ENCODE peak calls at places on chromosomes 3 and 15, in six cellular contexts. D is ovary, P is IMR-90, Q is GM12892, X is heart left ventricle, R is uterus. A is an unnamed sample.

GRCh38 chr3:125367403-125368230 is 7.5 kb downstream of the ZNF148 start:
- DNase-seq in X (no peak), P (peak; percentile 45), R (no peak), Q (no peak), D (no peak), A (no peak)

GRCh38 chr3:25469609-25470008 is 41.5 kb downstream of the RARB start:
- DNase-seq in R (peak; percentile 68), X (no peak), D (no peak), Q (no peak), P (no peak), A (no peak)

GRCh38 chr3:155418426-155418825 is 124.9 kb upstream of the STRIT1 start:
- DNase-seq in D (no peak), X (no peak), Q (no peak), R (no peak), P (no peak), A (no peak)

GRCh38 chr3:44957986-44958385 is 18.0 kb downstream of the ZDHHC3 start:
- DNase-seq in P (no peak), Q (no peak), D (no peak), R (no peak), X (no peak), A (no peak)

GRCh38 chr3:30042274-30042859 is 564.0 kb upstream of the TGFBR2 start:
- DNase-seq in X (peak; percentile 35), R (peak; percentile 69), D (peak; percentile 30), P (peak; percentile 79), Q (no peak), A (peak; percentile 8)

GRCh38 chr3:113769551-113769950 is 22.7 kb downstream of the ATP6V1A start:
- DNase-seq in R (no peak), X (no peak), Q (no peak), P (peak; percentile 70), D (no peak), A (peak; percentile 34)

GRCh38 chr3:99626415-99626788 is 12.0 kb upstream of the COL8A1 start:
- DNase-seq in R (no peak), D (no peak), Q (no peak), X (no peak), P (no peak), A (no peak)

GRCh38 chr3:14519406-14519805 is 20.7 kb downstream of the GRIP2 start:
- DNase-seq in P (no peak), R (no peak), X (no peak), D (peak; percentile 8), Q (no peak), A (no peak)

GRCh38 chr3:142022381-142022780 is 127.0 kb downstream of the TFDP2 start:
- DNase-seq in Q (no peak), D (no peak), X (no peak), R (no peak), P (no peak), A (no peak)

GRCh38 chr15:71252036-71252898 is 137.0 kb downstream of the THSD4 start:
- DNase-seq in R (peak; percentile 72), X (peak; percentile 46), Q (no peak), D (no peak), P (peak; percentile 56), A (no peak)

GRCh38 chr3:78951546-78951945 is 816.3 kb downstream of the ROBO1 start:
- DNase-seq in D (no peak), P (peak; percentile 84), R (no peak), X (no peak), Q (no peak), A (no peak)

GRCh38 chr3:56042326-56042951 is 425.8 kb downstream of the ERC2 start:
- DNase-seq in Q (no peak), P (peak; percentile 61), D (no peak), X (no peak), R (no peak), A (no peak)

GRCh38 chr15:40470423-40471104 is at the start of gene CHST14:
- DNase-seq in Q (peak; percentile 87), R (peak; percentile 53), P (peak; percentile 43), X (peak; percentile 57), D (peak; percentile 73), A (peak; percentile 76)

GRCh38 chr3:132598181-132598580 is 1.1 kb downstream of the ACKR4 start:
- DNase-seq in X (no peak), R (no peak), P (no peak), D (no peak), Q (no peak), A (no peak)

GRCh38 chr15:84982301-84982920 is 755 bp downstream of the PDE8A start:
- DNase-seq in D (peak; percentile 54), Q (no peak), X (peak; percentile 40), P (peak; percentile 18), R (peak; percentile 38), A (no peak)
- TF ChIP-seq POLR2A in D (no peak), Q (peak; percentile 55), X (no peak), P (no peak), R (no peak), A (no peak)

DNA sequence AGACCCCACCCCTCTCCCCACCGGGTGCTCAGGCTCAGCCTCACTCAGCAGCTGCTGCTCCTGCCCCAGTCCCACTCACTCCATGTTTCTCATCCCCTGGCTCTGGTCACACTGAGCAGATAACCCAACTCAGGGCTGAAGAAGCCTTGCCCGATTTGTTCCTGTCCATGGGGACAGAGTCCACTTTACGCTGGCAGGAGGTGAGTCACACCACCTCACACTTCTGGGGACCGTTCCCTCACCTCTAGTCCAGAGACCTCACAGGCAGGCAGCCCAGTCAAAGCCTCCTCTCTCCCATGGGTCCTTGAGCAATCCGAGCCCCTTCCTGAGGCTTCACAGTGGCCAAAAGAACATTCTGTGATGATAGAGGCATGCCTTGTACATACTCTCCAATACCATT is 1.4 kb downstream of the CIDEC start:
- DNase-seq in Q (no peak), P (no peak), D (no peak), R (no peak), X (no peak), A (no peak)
- TF ChIP-seq POLR2A in Q (no peak), P (no peak), D (no peak), R (no peak), X (no peak), A (no peak)

GRCh38 chr3:50323614-50324199 is 1.2 kb upstream of the HYAL2 start:
- DNase-seq in D (peak; percentile 44), R (peak; percentile 72), P (no peak), X (peak; percentile 89), Q (no peak), A (no peak)
- TF ChIP-seq POLR2A in D (no peak), R (no peak), P (no peak), X (no peak), Q (peak; percentile 26), A (no peak)

GRCh38 chr3:41956574-41956973 is 5.3 kb downstream of the ULK4 start:
- DNase-seq in R (no peak), P (no peak), D (no peak), Q (no peak), X (no peak), A (no peak)

GRCh38 chr3:41966206-41966605 is 4.3 kb upstream of the ULK4 start:
- DNase-seq in P (no peak), X (no peak), D (no peak), R (no peak), Q (no peak), A (no peak)

GRCh38 chr3:41963823-41964222 is 1.9 kb upstream of the ULK4 start:
- DNase-seq in R (no peak), P (no peak), Q (no peak), D (peak; percentile 29), X (no peak), A (no peak)

GRCh38 chr3:41961061-41961749 is 698 bp downstream of the ULK4 start:
- DNase-seq in P (peak; percentile 61), R (peak; percentile 27), D (peak; percentile 43), Q (peak; percentile 14), X (peak; percentile 35), A (peak; percentile 28)

DNA sequence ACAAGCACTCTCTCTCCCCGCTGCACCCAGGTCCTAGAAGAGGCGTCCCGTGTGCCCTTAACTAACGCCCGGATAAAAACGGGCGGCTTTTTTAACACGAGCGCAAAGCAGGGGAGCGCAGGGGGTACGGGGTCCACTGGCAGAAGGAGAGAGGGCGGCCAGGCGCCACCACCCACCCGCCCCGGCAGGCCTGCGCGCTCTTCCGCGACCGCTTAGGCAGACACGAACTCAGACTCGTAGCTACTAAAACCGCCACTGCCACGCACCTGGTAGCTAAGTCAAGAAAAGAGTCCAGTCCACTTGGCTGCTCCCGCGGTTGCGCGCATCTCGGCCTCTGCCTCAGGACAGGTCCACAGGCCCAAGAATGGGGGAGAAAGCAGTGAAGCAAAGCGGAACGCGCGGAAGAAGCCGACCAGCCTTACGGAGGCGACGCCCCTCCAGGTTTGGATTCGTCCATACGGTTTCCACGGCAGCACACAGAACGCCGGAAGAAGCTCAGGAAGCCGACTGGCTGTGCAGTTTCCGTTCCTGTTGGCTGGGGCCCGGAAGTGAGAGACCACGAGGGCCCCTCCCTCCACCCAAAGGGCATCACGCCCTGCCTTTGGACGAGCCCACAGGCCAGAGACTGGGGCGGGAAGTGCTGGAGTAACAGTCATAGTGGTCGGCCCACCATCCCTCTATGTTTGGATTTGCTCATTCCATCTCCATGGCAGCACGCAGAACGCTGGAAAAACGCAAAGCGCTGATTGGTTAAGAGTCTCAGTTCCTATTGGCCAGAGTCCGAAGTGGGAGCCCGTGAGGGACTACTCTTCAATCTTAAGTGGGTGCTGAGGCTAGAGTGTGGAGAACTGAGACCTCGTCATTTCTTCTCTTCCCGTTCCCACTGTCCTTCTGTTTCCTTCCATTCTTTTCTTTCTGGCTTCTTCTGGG is at the start of gene ULK4:
- DNase-seq in P (peak; percentile 100), D (peak; percentile 97), R (peak; percentile 97), X (peak; percentile 98), Q (peak; percentile 72), A (peak; percentile 86)
- TF ChIP-seq POLR2A in P (peak; percentile 74), D (peak; percentile 53), R (no peak), X (no peak), Q (peak; percentile 59), A (peak; percentile 66)

GRCh38 chr3:10169000-10169496 is 4.3 kb downstream of the IRAK2 start:
- DNase-seq in R (no peak), P (no peak), X (no peak), D (no peak), Q (no peak), A (no peak)

GRCh38 chr3:10160925-10161324 is 3.8 kb upstream of the IRAK2 start:
- DNase-seq in X (no peak), Q (no peak), P (no peak), R (no peak), D (no peak), A (no peak)

GRCh38 chr3:10162147-10162546 is 2.6 kb upstream of the IRAK2 start:
- DNase-seq in Q (no peak), D (no peak), R (no peak), X (no peak), P (no peak), A (no peak)

GRCh38 chr3:10166213-10166604 is 1.5 kb downstream of the IRAK2 start:
- DNase-seq in P (no peak), D (no peak), Q (no peak), R (no peak), X (no peak), A (no peak)

DNA sequence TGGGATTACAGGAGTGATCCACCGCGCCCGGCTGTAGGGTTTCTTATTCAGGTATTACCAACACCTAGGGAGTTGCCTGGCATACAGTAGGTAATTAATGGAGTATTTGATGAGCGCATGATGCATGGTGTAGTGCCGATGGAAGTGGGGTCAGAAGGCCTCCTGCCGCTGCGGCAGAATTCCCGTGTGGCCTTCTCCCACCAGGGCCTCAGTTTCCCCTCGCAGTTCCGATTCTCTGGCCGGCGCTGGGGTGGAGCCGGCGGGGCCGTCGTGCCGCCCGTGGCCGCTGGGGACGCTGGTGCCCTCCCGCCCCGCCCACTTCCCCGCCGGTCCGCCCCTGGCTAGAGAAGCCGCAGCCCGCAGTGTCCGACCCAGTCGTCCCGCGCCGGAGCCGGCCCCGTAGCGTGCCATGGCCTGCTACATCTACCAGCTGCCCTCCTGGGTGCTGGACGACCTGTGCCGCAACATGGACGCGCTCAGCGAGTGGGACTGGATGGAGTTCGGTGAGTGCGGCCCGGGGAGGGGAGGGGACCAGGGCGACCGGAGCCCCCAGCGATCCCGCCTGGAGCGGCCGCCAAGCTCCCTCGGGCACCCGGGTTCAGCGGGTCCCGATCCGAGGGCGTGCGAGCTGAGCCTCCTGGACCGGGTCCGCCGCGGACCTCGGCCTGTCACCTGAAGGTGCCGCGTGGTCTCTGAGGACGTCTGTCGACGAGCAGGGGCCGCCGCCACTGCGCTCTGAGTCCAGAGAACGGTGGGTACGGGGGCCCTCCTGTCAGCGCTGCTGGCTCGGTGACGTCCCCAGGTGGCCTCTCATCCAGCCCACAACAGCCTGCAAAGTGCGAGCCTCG is at the start of gene IRAK2:
- DNase-seq in Q (peak; percentile 84), P (peak; percentile 50), D (peak; percentile 72), X (peak; percentile 78), R (peak; percentile 73), A (peak; percentile 76)
- TF ChIP-seq POLR2A in Q (peak; percentile 46), P (peak; percentile 86), D (no peak), X (no peak), R (peak; percentile 43), A (peak; percentile 93)

A was measured in H54.